ENCODE peak calls at places on chromosomes 6 and 20, in five cellular contexts. D is mucosa of gallbladder, N is NCI-H748 treated with DMSO at 0.1 percent for 48 hours, T is C1 segment of cervical spinal cord, V is NCI-H345. C is an unnamed sample.

GRCh38 chr20:4299773-4300172 is 284.4 kb upstream of the RNF24 start:
- DNase-seq in D (no peak), N (no peak), T (no peak), V (no peak), C (no peak)

GRCh38 chr6:27502508-27503435 is 29.9 kb upstream of the ZNF184 start:
- DNase-seq in D (peak; percentile 52), N (peak; percentile 89), T (peak; percentile 21), V (peak; percentile 81), C (peak; percentile 73)

GRCh38 chr6:158125271-158125670 is 42.8 kb downstream of the SERAC1 start:
- DNase-seq in D (no peak), N (no peak), T (no peak), V (no peak), C (no peak)

GRCh38 chr20:47318596-47319516 is 37.6 kb downstream of the ZMYND8 start:
- DNase-seq in D (peak; percentile 70), N (no peak), T (peak; percentile 84), V (peak; percentile 60), C (peak; percentile 79)

GRCh38 chr20:32972181-32973076 is 31.8 kb downstream of the SUN5 start:
- DNase-seq in D (peak; percentile 24), N (no peak), T (no peak), V (no peak), C (peak; percentile 42)

GRCh38 chr6:36986704-36987047 is 680 bp upstream of the MTCH1 start:
- DNase-seq in D (no peak), N (no peak), T (no peak), V (no peak), C (no peak)

GRCh38 chr6:47094351-47094925 is 52.3 kb upstream of the ADGRF1 start:
- DNase-seq in D (peak; percentile 44), N (no peak), T (no peak), V (no peak), C (peak; percentile 62)

GRCh38 chr6:12051861-12052368 is 39.8 kb downstream of the HIVEP1 start:
- DNase-seq in D (no peak), N (no peak), T (no peak), V (no peak), C (no peak)

GRCh38 chr6:2429460-2429859 is 184.1 kb upstream of the GMDS start:
- DNase-seq in D (no peak), N (no peak), T (no peak), V (no peak), C (peak; percentile 33)

GRCh38 chr6:129575378-129576118 is 134.4 kb downstream of the ARHGAP18 start:
- DNase-seq in D (peak; percentile 19), N (peak; percentile 23), T (no peak), V (no peak), C (no peak)

GRCh38 chr6:66897576-66897975 is 1190.5 kb upstream of the EYS start:
- DNase-seq in D (no peak), N (no peak), T (no peak), V (no peak), C (no peak)

GRCh38 chr6:70686548-70687133 is 19.0 kb downstream of the SMAP1 start:
- DNase-seq in D (no peak), N (no peak), T (no peak), V (peak; percentile 44), C (no peak)

GRCh38 chr6:136294621-136295020 is 5.0 kb upstream of the BCLAF1 start:
- DNase-seq in D (no peak), N (no peak), T (no peak), V (no peak), C (no peak)

C was measured in colonic mucosa.